ENCODE peak calls at places on chromosomes 7 and 10, in six cellular contexts. One of them, this sample, is unnamed.

GRCh38 chr7:39509441-39509840 is 56.8 kb upstream of the YAE1 start:
- DNase-seq in neural progenitor cell: no peak
- DNase-seq in left ventricle myocardium inferior: no peak
- DNase-seq in psoas muscle: no peak
- DNase-seq in GM23338: no peak
- DNase-seq in GM06990: no peak
- DNase-seq in this sample: no peak

GRCh38 chr10:6133331-6134098 is 44.7 kb downstream of the RBM17 start:
- DNase-seq in neural progenitor cell: no peak
- DNase-seq in left ventricle myocardium inferior: no peak
- DNase-seq in psoas muscle: no peak
- DNase-seq in GM23338: peak; percentile 57
- DNase-seq in GM06990: no peak
- DNase-seq in this sample: no peak

GRCh38 chr7:102302025-102302424 is 15.4 kb downstream of the SH2B2 start:
- DNase-seq in neural progenitor cell: no peak
- DNase-seq in left ventricle myocardium inferior: no peak
- DNase-seq in psoas muscle: no peak
- DNase-seq in GM23338: no peak
- DNase-seq in GM06990: no peak
- DNase-seq in this sample: no peak

GRCh38 chr7:90570373-90570959 is 25.7 kb upstream of the CDK14 start:
- DNase-seq in neural progenitor cell: no peak
- DNase-seq in left ventricle myocardium inferior: no peak
- DNase-seq in psoas muscle: no peak
- DNase-seq in GM23338: no peak
- DNase-seq in GM06990: no peak
- DNase-seq in this sample: no peak

GRCh38 chr7:924541-925231 is 29.8 kb downstream of the ADAP1 start:
- DNase-seq in neural progenitor cell: no peak
- DNase-seq in left ventricle myocardium inferior: peak; percentile 16
- DNase-seq in psoas muscle: no peak
- DNase-seq in GM23338: no peak
- DNase-seq in GM06990: peak; percentile 86
- DNase-seq in this sample: peak; percentile 59

GRCh38 chr10:55500931-55501559 is 700.0 kb upstream of the PCDH15 start:
- DNase-seq in neural progenitor cell: peak; percentile 62
- DNase-seq in left ventricle myocardium inferior: no peak
- DNase-seq in psoas muscle: no peak
- DNase-seq in GM23338: peak; percentile 84
- DNase-seq in GM06990: no peak
- DNase-seq in this sample: peak; percentile 18

GRCh38 chr10:360653-361052 is 225.4 kb downstream of the ZMYND11 start:
- DNase-seq in neural progenitor cell: no peak
- DNase-seq in left ventricle myocardium inferior: no peak
- DNase-seq in psoas muscle: no peak
- DNase-seq in GM23338: no peak
- DNase-seq in GM06990: no peak
- DNase-seq in this sample: no peak

GRCh38 chr7:91503934-91504575 is 239.8 kb downstream of the FZD1 start:
- DNase-seq in neural progenitor cell: no peak
- DNase-seq in left ventricle myocardium inferior: no peak
- DNase-seq in psoas muscle: no peak
- DNase-seq in GM23338: no peak
- DNase-seq in GM06990: no peak
- DNase-seq in this sample: no peak

DNA sequence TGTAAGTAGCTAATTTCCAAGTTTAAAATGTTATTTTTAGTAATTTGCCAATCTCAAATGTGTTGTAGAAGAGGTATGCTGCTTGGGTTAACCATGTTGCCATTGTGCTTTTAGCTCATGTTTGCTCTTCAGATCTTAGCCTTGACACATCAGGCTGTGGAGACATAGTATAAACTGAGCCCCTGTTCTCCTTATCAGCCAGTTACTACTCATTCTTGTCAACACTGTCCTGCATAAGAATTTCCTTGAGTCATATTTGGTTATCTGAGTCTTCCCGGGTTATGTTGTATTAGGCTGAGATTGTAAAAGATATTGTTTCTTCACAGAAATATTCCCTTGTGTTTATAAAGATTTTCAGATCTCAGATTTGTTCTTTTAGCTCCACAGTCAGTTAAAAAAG is 4.1 kb downstream of the SSBP1 start:
- DNase-seq in neural progenitor cell: no peak
- DNase-seq in left ventricle myocardium inferior: no peak
- DNase-seq in psoas muscle: no peak
- DNase-seq in GM23338: no peak
- DNase-seq in GM06990: no peak
- DNase-seq in this sample: no peak
- H3K36me3 ChIP-seq in neural progenitor cell: peaks cover 42% of the 10 kb centered on the region
- H3K36me3 ChIP-seq in left ventricle myocardium inferior: peaks cover 78% of the 10 kb centered on the region
- H3K36me3 ChIP-seq in psoas muscle: peaks cover 9% of the 10 kb centered on the region
- H3K36me3 ChIP-seq in GM23338: peaks cover 77% of the 10 kb centered on the region
- H3K36me3 ChIP-seq in GM06990: peaks cover 13% of the 10 kb centered on the region
- H3K36me3 ChIP-seq in this sample: peaks cover 11% of the 10 kb centered on the region

GRCh38 chr10:129965418-129965793 is 1.3 kb upstream of the EBF3 start:
- DNase-seq in neural progenitor cell: no peak
- DNase-seq in left ventricle myocardium inferior: no peak
- DNase-seq in psoas muscle: no peak
- DNase-seq in GM23338: no peak
- DNase-seq in GM06990: no peak
- DNase-seq in this sample: no peak
- H3K4me3 ChIP-seq in neural progenitor cell: peak overlapping the region; percentile 34
- H3K4me3 ChIP-seq in left ventricle myocardium inferior: peak overlapping the region; percentile 75
- H3K4me3 ChIP-seq in psoas muscle: peak overlapping the region; percentile 83
- H3K4me3 ChIP-seq in GM23338: peak overlapping the region; percentile 57
- H3K4me3 ChIP-seq in GM06990: no peak overlapping the region
- H3K4me3 ChIP-seq in this sample: no peak overlapping the region

GRCh38 chr7:42692609-42693008 is 219.3 kb downstream of the C7orf25 start:
- DNase-seq in neural progenitor cell: no peak
- DNase-seq in left ventricle myocardium inferior: no peak
- DNase-seq in psoas muscle: no peak
- DNase-seq in GM23338: no peak
- DNase-seq in GM06990: no peak
- DNase-seq in this sample: no peak

GRCh38 chr7:42689626-42690025 is 222.2 kb downstream of the C7orf25 start:
- DNase-seq in neural progenitor cell: no peak
- DNase-seq in left ventricle myocardium inferior: no peak
- DNase-seq in psoas muscle: no peak
- DNase-seq in GM23338: no peak
- DNase-seq in GM06990: no peak
- DNase-seq in this sample: no peak

GRCh38 chr7:42694894-42695553 is 216.8 kb downstream of the C7orf25 start:
- DNase-seq in neural progenitor cell: no peak
- DNase-seq in left ventricle myocardium inferior: no peak
- DNase-seq in psoas muscle: no peak
- DNase-seq in GM23338: no peak
- DNase-seq in GM06990: no peak
- DNase-seq in this sample: peak; percentile 31

GRCh38 chr7:42693722-42694121 is 218.1 kb downstream of the C7orf25 start:
- DNase-seq in neural progenitor cell: no peak
- DNase-seq in left ventricle myocardium inferior: no peak
- DNase-seq in psoas muscle: no peak
- DNase-seq in GM23338: no peak
- DNase-seq in GM06990: no peak
- DNase-seq in this sample: no peak

DNA sequence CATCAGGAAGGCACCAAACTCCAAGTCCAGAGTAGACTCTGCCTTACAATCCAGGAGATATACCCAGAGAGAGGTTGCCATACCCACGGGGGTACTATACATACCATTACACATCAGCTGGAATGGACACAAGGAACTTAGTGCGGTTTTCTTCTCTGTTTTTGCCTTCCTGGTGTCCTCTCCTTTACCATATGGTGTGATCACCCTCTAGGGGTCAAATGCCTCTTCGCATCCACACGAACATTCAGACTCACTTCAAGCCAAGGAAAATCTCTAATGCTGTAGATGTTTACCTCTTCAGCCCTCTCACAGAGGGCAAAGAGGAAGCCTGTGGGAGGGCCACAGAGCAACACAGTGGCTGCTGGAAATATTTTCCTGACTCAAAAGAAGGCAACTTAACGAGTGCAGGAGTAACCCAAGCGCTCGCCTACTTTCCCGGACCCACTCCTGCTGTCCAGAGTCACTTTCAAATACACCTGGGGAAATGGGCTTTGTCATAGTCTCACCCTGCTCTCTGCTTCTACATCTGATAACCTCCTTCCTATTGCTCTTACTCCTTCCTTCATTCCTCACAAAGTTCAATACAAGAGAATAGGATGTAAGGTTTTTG is 220.7 kb downstream of the C7orf25 start:
- DNase-seq in neural progenitor cell: peak; percentile 79
- DNase-seq in left ventricle myocardium inferior: no peak
- DNase-seq in psoas muscle: no peak
- DNase-seq in GM23338: peak; percentile 81
- DNase-seq in GM06990: no peak
- DNase-seq in this sample: peak; percentile 27
- TF ChIP-seq CTCF in neural progenitor cell: peak; percentile 76
- TF ChIP-seq CTCF in left ventricle myocardium inferior: peak; percentile 57
- TF ChIP-seq CTCF in psoas muscle: peak; percentile 31
- TF ChIP-seq CTCF in GM23338: peak; percentile 88
- TF ChIP-seq CTCF in GM06990: peak; percentile 23
- TF ChIP-seq CTCF in this sample: no peak

DNA sequence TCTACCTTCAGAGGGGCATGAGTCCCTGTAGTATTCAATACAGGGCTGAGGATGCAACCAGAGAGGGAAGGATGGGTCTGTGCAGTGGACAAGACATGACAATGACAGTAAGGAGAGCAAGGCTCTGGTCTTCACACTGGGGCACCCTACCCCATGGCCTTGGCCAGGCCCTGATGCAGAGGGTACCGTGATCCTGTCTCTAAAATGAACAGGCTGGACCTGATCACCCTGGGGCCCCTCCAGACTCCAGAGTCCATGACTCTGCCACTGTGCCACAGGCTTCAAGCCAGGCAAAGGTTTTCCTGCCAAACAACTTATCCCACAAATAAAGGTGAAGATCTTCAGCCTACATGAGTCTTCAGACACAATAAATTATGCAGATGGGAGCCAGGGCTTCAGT is 4.9 kb downstream of the MAT1A start:
- DNase-seq in neural progenitor cell: no peak
- DNase-seq in left ventricle myocardium inferior: no peak
- DNase-seq in psoas muscle: no peak
- DNase-seq in GM23338: no peak
- DNase-seq in GM06990: no peak
- DNase-seq in this sample: no peak
- H3K36me3 ChIP-seq in neural progenitor cell: no peaks in the 10 kb centered on the region
- H3K36me3 ChIP-seq in left ventricle myocardium inferior: no peaks in the 10 kb centered on the region
- H3K36me3 ChIP-seq in psoas muscle: no peaks in the 10 kb centered on the region
- H3K36me3 ChIP-seq in GM23338: no peaks in the 10 kb centered on the region
- H3K36me3 ChIP-seq in GM06990: no peaks in the 10 kb centered on the region
- H3K36me3 ChIP-seq in this sample: no peaks in the 10 kb centered on the region

GRCh38 chr7:128701062-128701785 is 29.1 kb downstream of the GARIN1A start:
- DNase-seq in neural progenitor cell: no peak
- DNase-seq in left ventricle myocardium inferior: no peak
- DNase-seq in psoas muscle: no peak
- DNase-seq in GM23338: peak; percentile 22
- DNase-seq in GM06990: no peak
- DNase-seq in this sample: no peak

GRCh38 chr7:128699895-128700294 is 27.8 kb downstream of the GARIN1A start:
- DNase-seq in neural progenitor cell: no peak
- DNase-seq in left ventricle myocardium inferior: no peak
- DNase-seq in psoas muscle: no peak
- DNase-seq in GM23338: no peak
- DNase-seq in GM06990: no peak
- DNase-seq in this sample: no peak

GRCh38 chr7:128694742-128695141 is 22.6 kb downstream of the GARIN1A start:
- DNase-seq in neural progenitor cell: no peak
- DNase-seq in left ventricle myocardium inferior: no peak
- DNase-seq in psoas muscle: no peak
- DNase-seq in GM23338: no peak
- DNase-seq in GM06990: no peak
- DNase-seq in this sample: no peak

GRCh38 chr7:128699196-128699712 is 27.2 kb downstream of the GARIN1A start:
- DNase-seq in neural progenitor cell: no peak
- DNase-seq in left ventricle myocardium inferior: no peak
- DNase-seq in psoas muscle: no peak
- DNase-seq in GM23338: peak; percentile 70
- DNase-seq in GM06990: no peak
- DNase-seq in this sample: no peak

DNA sequence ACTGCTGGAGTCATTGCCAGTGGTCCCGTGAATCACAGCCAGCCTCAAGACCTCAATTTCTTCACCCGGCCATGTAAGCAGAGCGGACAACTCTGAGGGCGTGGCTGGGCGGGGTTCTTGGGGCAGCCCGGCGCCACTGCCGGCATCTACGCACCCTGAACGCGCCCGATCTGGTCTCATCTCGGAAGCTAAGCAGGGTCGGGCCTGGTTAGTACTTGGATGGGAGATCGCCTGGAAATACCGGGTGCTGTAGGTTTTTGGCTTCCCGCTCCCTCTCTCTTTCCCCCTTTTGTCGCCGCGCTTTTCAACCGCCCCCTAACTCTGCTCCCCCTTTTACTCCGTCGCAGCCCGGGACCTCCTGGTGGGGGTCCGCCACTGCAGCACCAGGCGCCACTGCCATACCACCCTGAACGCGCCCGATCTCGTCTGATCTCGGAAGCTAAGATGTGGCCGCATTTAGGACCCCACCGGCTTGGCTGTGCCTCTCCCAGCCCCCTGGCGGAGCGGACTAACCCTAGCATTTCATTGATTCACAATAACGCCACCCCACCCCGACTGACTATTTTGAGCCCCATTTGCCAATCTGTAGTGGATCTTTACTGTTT is 25.3 kb downstream of the GARIN1A start:
- DNase-seq in neural progenitor cell: peak; percentile 88
- DNase-seq in left ventricle myocardium inferior: peak; percentile 26
- DNase-seq in psoas muscle: peak; percentile 56
- DNase-seq in GM23338: peak; percentile 91
- DNase-seq in GM06990: peak; percentile 80
- DNase-seq in this sample: peak; percentile 41
- H3K4me3 ChIP-seq in neural progenitor cell: peak overlapping the region; percentile 54
- H3K4me3 ChIP-seq in left ventricle myocardium inferior: peak overlapping the region; percentile 59
- H3K4me3 ChIP-seq in psoas muscle: peak overlapping the region; percentile 50
- H3K4me3 ChIP-seq in GM23338: peak overlapping the region; percentile 57
- H3K4me3 ChIP-seq in GM06990: peak overlapping the region; percentile 55
- H3K4me3 ChIP-seq in this sample: no peak overlapping the region

GRCh38 chr10:126372359-126372758 is 15.9 kb downstream of the ADAM12 start:
- DNase-seq in neural progenitor cell: no peak
- DNase-seq in left ventricle myocardium inferior: no peak
- DNase-seq in psoas muscle: no peak
- DNase-seq in GM23338: no peak
- DNase-seq in GM06990: no peak
- DNase-seq in this sample: peak; percentile 87
- TF ChIP-seq CTCF in neural progenitor cell: no peak
- TF ChIP-seq CTCF in left ventricle myocardium inferior: no peak
- TF ChIP-seq CTCF in psoas muscle: no peak
- TF ChIP-seq CTCF in GM23338: no peak
- TF ChIP-seq CTCF in GM06990: no peak
- TF ChIP-seq CTCF in this sample: no peak

GRCh38 chr7:70775570-70776156 is 356.3 kb upstream of the GALNT17 start:
- DNase-seq in neural progenitor cell: no peak
- DNase-seq in left ventricle myocardium inferior: no peak
- DNase-seq in psoas muscle: no peak
- DNase-seq in GM23338: peak; percentile 72
- DNase-seq in GM06990: no peak
- DNase-seq in this sample: no peak
- H3K36me3 ChIP-seq in neural progenitor cell: peaks cover 49% of the 10 kb centered on the region
- H3K36me3 ChIP-seq in left ventricle myocardium inferior: peaks cover 43% of the 10 kb centered on the region
- H3K36me3 ChIP-seq in psoas muscle: peaks cover 3% of the 10 kb centered on the region
- H3K36me3 ChIP-seq in GM23338: peaks cover 27% of the 10 kb centered on the region
- H3K36me3 ChIP-seq in GM06990: peaks cover 13% of the 10 kb centered on the region
- H3K36me3 ChIP-seq in this sample: no peaks in the 10 kb centered on the region

GRCh38 chr7:35729061-35729783 is 34.3 kb upstream of the HERPUD2 start:
- DNase-seq in neural progenitor cell: no peak
- DNase-seq in left ventricle myocardium inferior: no peak
- DNase-seq in psoas muscle: no peak
- DNase-seq in GM23338: no peak
- DNase-seq in GM06990: peak; percentile 85
- DNase-seq in this sample: no peak
- H3K4me3 ChIP-seq in neural progenitor cell: no peak overlapping the region
- H3K4me3 ChIP-seq in left ventricle myocardium inferior: no peak overlapping the region
- H3K4me3 ChIP-seq in psoas muscle: no peak overlapping the region
- H3K4me3 ChIP-seq in GM23338: no peak overlapping the region
- H3K4me3 ChIP-seq in GM06990: peak overlapping the region; percentile 33
- H3K4me3 ChIP-seq in this sample: no peak overlapping the region

This sample was measured in colonic mucosa.